ENCODE peak calls at places on chromosome 16, in seven cellular contexts. M is stimulated activated naive CD8-positive, alpha-beta T cell treated with anti-CD3 and anti-CD28 coated beads, Interleukin-15, Interleukin-2, amounts not matched to agents 100 U/mL and 50 U/mL, for 24 hours; N is GM23338; O is left lung; K is HCT116; L is Right ventricle myocardium superior; J is RWPE2. F is an unnamed sample.

GRCh38 chr16:49727611-49728010 is 128.3 kb downstream of the ZNF423 start:
- ATAC-seq in J (no peak), K (no peak), M (no peak), N (no peak), L (no peak), O (no peak), F (no peak)

GRCh38 chr16:57987441-57988177 is 12.9 kb downstream of the ZNF319 start:
- ATAC-seq in J (no peak), K (no peak), L (no peak), O (no peak), N (no peak), M (no peak), F (no peak)

GRCh38 chr16:2276501-2277195 is 8.7 kb upstream of the RNPS1 start:
- ATAC-seq in K (no peak), L (no peak), N (peak), M (no peak), O (no peak), J (no peak), F (no peak)

GRCh38 chr16:55384848-55385247 is 60.8 kb downstream of the IRX6 start:
- ATAC-seq in N (no peak), J (no peak), L (peak), O (no peak), M (no peak), K (no peak), F (no peak)

GRCh38 chr16:87835882-87836331 is 33.4 kb downstream of the SLC7A5 start:
- ATAC-seq in K (no peak), J (no peak), N (no peak), O (no peak), M (no peak), L (peak), F (no peak)

GRCh38 chr16:50635505-50636392 is 45.4 kb downstream of the SNX20 start:
- ATAC-seq in N (peak), M (peak), J (no peak), L (no peak), O (no peak), K (peak), F (no peak)

GRCh38 chr16:19115148-19116021 is 1.6 kb downstream of the ITPRIPL2 start:
- ATAC-seq in J (no peak), M (no peak), L (peak), N (peak), O (no peak), K (peak), F (no peak)

GRCh38 chr16:77191259-77191969 is 424 bp downstream of the MON1B start:
- ATAC-seq in M (no peak), L (no peak), K (peak), N (no peak), O (peak), J (no peak), F (peak)

GRCh38 chr16:81640681-81641070 is 138.4 kb upstream of the PLCG2 start:
- ATAC-seq in L (no peak), K (no peak), J (no peak), O (no peak), M (no peak), N (no peak), F (no peak)

GRCh38 chr16:80526418-80527061 is 14.3 kb upstream of the DYNLRB2 start:
- ATAC-seq in M (no peak), O (peak), N (peak), L (peak), J (peak), K (peak), F (peak)

GRCh38 chr16:7393680-7394079 is 61.0 kb downstream of the RBFOX1 start:
- ATAC-seq in O (no peak), N (no peak), M (no peak), J (no peak), K (no peak), L (no peak), F (no peak)

GRCh38 chr16:56631832-56632159 is 663 bp upstream of the MT1M start:
- ATAC-seq in K (no peak), M (no peak), N (no peak), L (no peak), J (no peak), O (no peak), F (no peak)

GRCh38 chr16:84907575-84907974 is 87.8 kb downstream of the CRISPLD2 start:
- ATAC-seq in O (peak), K (no peak), L (peak), N (no peak), J (no peak), M (no peak), F (no peak)

GRCh38 chr16:88070989-88071625 is 119.9 kb downstream of the BANP start:
- ATAC-seq in J (no peak), K (no peak), O (no peak), L (no peak), M (no peak), N (no peak), F (no peak)

GRCh38 chr16:2879854-2880508 is 3.0 kb upstream of the FLYWCH2 start:
- ATAC-seq in J (no peak), L (no peak), M (no peak), N (no peak), K (no peak), O (no peak), F (no peak)

GRCh38 chr16:9647981-9648701 is 534.1 kb downstream of the GRIN2A start:
- ATAC-seq in L (peak), N (peak), K (peak), J (no peak), O (peak), M (no peak), F (no peak)

GRCh38 chr16:3597676-3598075 is 13.7 kb downstream of the SLX4 start:
- ATAC-seq in L (no peak), J (no peak), M (no peak), K (no peak), N (no peak), O (no peak), F (no peak)

GRCh38 chr16:83533193-83533592 is 274.6 kb upstream of the HSBP1 start:
- ATAC-seq in O (no peak), N (no peak), L (no peak), J (peak), M (no peak), K (no peak), F (peak)

GRCh38 chr16:12009462-12009861 is 32.9 kb downstream of the SNX29 start:
- ATAC-seq in L (no peak), N (no peak), J (no peak), K (no peak), M (no peak), O (no peak), F (no peak)

GRCh38 chr16:64362193-64362592 is 759.7 kb downstream of the CDH11 start:
- ATAC-seq in K (no peak), M (no peak), L (no peak), J (peak), N (no peak), O (no peak), F (peak)

GRCh38 chr16:72989203-72989991 is 58.5 kb downstream of the ZFHX3 start:
- ATAC-seq in J (peak), L (peak), K (peak), N (no peak), M (peak), O (peak), F (peak)

GRCh38 chr16:55682086-55682485 is 26.3 kb downstream of the SLC6A2 start:
- ATAC-seq in L (no peak), N (no peak), M (no peak), O (no peak), K (no peak), J (no peak), F (no peak)

GRCh38 chr16:88871730-88872416 is 5.4 kb upstream of the PABPN1L start:
- ATAC-seq in M (no peak), O (no peak), K (no peak), J (no peak), N (no peak), L (no peak), F (no peak)

GRCh38 chr16:85584192-85584757 is 28.8 kb upstream of the GSE1 start:
- ATAC-seq in O (no peak), K (no peak), N (no peak), J (no peak), L (no peak), M (no peak), F (no peak)

GRCh38 chr16:58009856-58010416 is 8.7 kb downstream of the USB1 start:
- ATAC-seq in N (no peak), K (no peak), O (no peak), M (no peak), J (no peak), L (peak), F (no peak)

GRCh38 chr16:81680444-81681263 is 98.4 kb upstream of the PLCG2 start:
- ATAC-seq in O (peak), M (no peak), N (no peak), K (no peak), L (no peak), J (no peak), F (no peak)

GRCh38 chr16:11133344-11133921 is 122.6 kb downstream of the SOCS1 start:
- ATAC-seq in K (peak), N (no peak), O (peak), J (peak), L (peak), M (no peak), F (peak)

GRCh38 chr16:26139884-26140283 is 448.1 kb downstream of the HS3ST4 start:
- ATAC-seq in L (no peak), O (no peak), M (no peak), K (no peak), N (no peak), J (no peak), F (no peak)

GRCh38 chr16:1430759-1431496 is at the start of gene PERCC1:
- ATAC-seq in N (no peak), K (no peak), O (no peak), M (no peak), J (no peak), L (no peak), F (no peak)

GRCh38 chr16:27679899-27680298 is 130.0 kb downstream of the KATNIP start:
- ATAC-seq in J (no peak), L (no peak), M (no peak), N (no peak), O (no peak), K (no peak), F (no peak)

GRCh38 chr16:17397499-17397891 is 73.3 kb downstream of the XYLT1 start:
- ATAC-seq in N (no peak), L (peak), J (no peak), M (no peak), O (peak), K (no peak), F (peak)

GRCh38 chr16:30813821-30814189 is 26.8 kb upstream of the ZNF629 start:
- ATAC-seq in K (no peak), N (no peak), L (peak), M (peak), O (peak), J (no peak), F (no peak)

GRCh38 chr16:30923554-30924085 is at the start of gene FBXL19:
- ATAC-seq in O (no peak), M (no peak), J (no peak), K (no peak), N (peak), L (no peak), F (no peak)

GRCh38 chr16:9232102-9232501 is 140.7 kb downstream of the HAPSTR1 start:
- ATAC-seq in N (no peak), J (no peak), K (no peak), M (no peak), L (no peak), O (no peak), F (no peak)

GRCh38 chr16:15835136-15835878 is 21.5 kb downstream of the MYH11 start:
- ATAC-seq in K (no peak), O (peak), M (peak), N (no peak), L (no peak), J (no peak), F (no peak)

GRCh38 chr16:16025214-16025968 is 76.0 kb downstream of the ABCC1 start:
- ATAC-seq in L (no peak), M (peak), N (peak), K (no peak), O (no peak), J (no peak), F (peak)

GRCh38 chr16:60731329-60731728 is 1304.9 kb downstream of the CDH8 start:
- ATAC-seq in M (no peak), J (no peak), L (no peak), O (no peak), K (no peak), N (no peak), F (no peak)

GRCh38 chr16:10558305-10558704 is 22.1 kb downstream of the EMP2 start:
- ATAC-seq in N (no peak), L (no peak), O (peak), J (no peak), K (no peak), M (no peak), F (no peak)

GRCh38 chr16:49574826-49575225 is 201.2 kb downstream of the C16orf78 start:
- ATAC-seq in O (no peak), M (no peak), L (no peak), K (no peak), J (no peak), N (no peak), F (no peak)

GRCh38 chr16:24810951-24811843 is 34.6 kb upstream of the SLC5A11 start:
- ATAC-seq in L (no peak), K (no peak), J (no peak), N (no peak), M (no peak), O (no peak), F (peak)